ENCODE peak calls at places on chromosomes 6 and 20, in nine cellular contexts. O is left ventricle myocardium inferior; W is upper lobe of right lung; T is neural crest cell; N is CD8-positive, alpha-beta T cell; D is uterus; K is GM06990; F is fibroblast of lung; H is GM12865. R is an unnamed sample.
A peak's percentile ranks its signal among the peaks of the same experiment; 100 is the strongest.

GRCh38 chr6:147347179-147347881 is 143.1 kb downstream of the STXBP5 start:
- DNase-seq in O (no peak), W (no peak), T (no peak), N (no peak), D (no peak), K (no peak), F (no peak), H (no peak), R (no peak)

GRCh38 chr20:53736757-53737403 is 143.2 kb upstream of the ZNF217 start:
- DNase-seq in O (no peak), W (no peak), T (no peak), N (no peak), D (no peak), K (no peak), F (peak; percentile 67), H (peak; percentile 86), R (no peak)

GRCh38 chr20:16978497-16978896 is 230.3 kb downstream of the OTOR start:
- DNase-seq in O (no peak), W (no peak), T (no peak), N (no peak), D (no peak), K (no peak), F (no peak), H (no peak), R (no peak)

GRCh38 chr20:51918561-51918960 is 116.2 kb upstream of the SALL4 start:
- DNase-seq in O (no peak), W (no peak), T (no peak), N (no peak), D (no peak), K (no peak), F (no peak), H (no peak), R (no peak)

GRCh38 chr6:170211404-170212025 is 79.4 kb downstream of the DLL1 start:
- DNase-seq in O (no peak), W (no peak), T (no peak), N (no peak), D (no peak), K (no peak), F (no peak), H (no peak), R (peak; percentile 40)

GRCh38 chr20:48298851-48299484 is 513.7 kb upstream of the SULF2 start:
- DNase-seq in O (no peak), W (no peak), T (no peak), N (no peak), D (peak; percentile 75), K (no peak), F (peak; percentile 90), H (no peak), R (no peak)

GRCh38 chr6:3283641-3284435 is 25.1 kb downstream of the PSMG4 start:
- DNase-seq in O (no peak), W (peak; percentile 53), T (no peak), N (no peak), D (peak; percentile 21), K (no peak), F (no peak), H (no peak), R (no peak)

GRCh38 chr6:148335582-148335981 is 7.1 kb upstream of the SASH1 start:
- DNase-seq in O (no peak), W (no peak), T (no peak), N (no peak), D (no peak), K (no peak), F (peak; percentile 81), H (no peak), R (no peak)

GRCh38 chr6:169975701-169976100 is 224.3 kb downstream of the ERMARD start:
- DNase-seq in O (no peak), W (peak; percentile 31), T (no peak), N (no peak), D (no peak), K (no peak), F (no peak), H (no peak), R (no peak)

GRCh38 chr6:132214716-132215115 is 186.6 kb downstream of the MOXD1 start:
- DNase-seq in O (no peak), W (no peak), T (no peak), N (no peak), D (no peak), K (no peak), F (no peak), H (no peak), R (no peak)

GRCh38 chr6:1395941-1396908 is 6.8 kb downstream of the FOXF2 start:
- DNase-seq in O (no peak), W (no peak), T (no peak), N (no peak), D (no peak), K (no peak), F (no peak), H (no peak), R (no peak)

GRCh38 chr6:1395496-1395895 is 6.1 kb downstream of the FOXF2 start:
- DNase-seq in O (no peak), W (no peak), T (no peak), N (no peak), D (no peak), K (no peak), F (no peak), H (no peak), R (no peak)

GRCh38 chr6:1392813-1393640 is 3.7 kb downstream of the FOXF2 start:
- DNase-seq in O (no peak), W (no peak), T (no peak), N (no peak), D (no peak), K (no peak), F (no peak), H (no peak), R (no peak)

GRCh38 chr6:1393641-1394283 is 4.4 kb downstream of the FOXF2 start:
- DNase-seq in O (no peak), W (no peak), T (no peak), N (no peak), D (no peak), K (no peak), F (no peak), H (no peak), R (no peak)

DNA sequence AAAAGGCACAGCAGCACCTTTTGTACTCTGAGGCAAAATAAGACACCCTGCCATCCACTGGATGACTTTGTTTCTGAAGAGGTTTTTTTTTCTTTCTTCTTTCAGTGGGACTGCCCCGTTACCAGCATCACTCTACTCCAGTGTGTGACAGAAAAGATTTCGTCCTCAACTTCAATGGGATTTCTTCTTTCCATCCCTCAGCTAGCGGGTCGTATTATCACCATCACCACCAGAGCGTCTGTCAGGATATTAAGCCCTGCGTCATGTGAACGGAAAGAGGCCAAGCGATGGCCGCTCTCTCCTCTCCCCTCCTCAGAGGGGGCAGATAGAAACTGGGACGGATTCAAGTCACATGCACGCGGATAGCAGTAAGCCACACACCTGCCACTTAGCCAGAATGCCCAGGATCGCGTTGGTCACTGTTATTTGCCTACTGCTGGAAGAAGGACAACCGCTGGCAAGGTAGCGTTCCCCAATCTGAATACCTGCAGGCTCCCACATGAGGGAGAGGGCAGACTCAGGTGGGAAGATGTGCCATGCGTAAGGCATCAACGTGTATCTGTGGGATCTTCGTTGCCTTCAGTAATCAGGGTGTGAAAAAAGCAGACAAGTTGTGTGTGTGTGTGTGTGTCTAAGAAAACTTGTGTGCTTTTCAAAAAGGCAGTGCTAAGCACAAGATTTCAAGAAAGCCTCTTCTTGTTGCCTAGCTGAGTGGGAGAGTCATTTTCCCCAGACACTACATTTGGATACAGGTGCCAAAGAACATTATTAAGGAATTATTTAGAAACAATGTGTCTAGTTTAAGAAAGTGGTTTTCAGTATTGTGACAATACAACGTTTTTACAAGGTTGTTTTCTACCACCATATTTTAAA is 5.5 kb downstream of the FOXF2 start:
- DNase-seq in O (no peak), W (no peak), T (no peak), N (no peak), D (no peak), K (no peak), F (no peak), H (no peak), R (no peak)
- TF ChIP-seq CTCF in O (no peak), W (no peak), T (no peak), N (no peak), D (no peak), K (no peak), F (no peak), H (no peak), R (no peak)

DNA sequence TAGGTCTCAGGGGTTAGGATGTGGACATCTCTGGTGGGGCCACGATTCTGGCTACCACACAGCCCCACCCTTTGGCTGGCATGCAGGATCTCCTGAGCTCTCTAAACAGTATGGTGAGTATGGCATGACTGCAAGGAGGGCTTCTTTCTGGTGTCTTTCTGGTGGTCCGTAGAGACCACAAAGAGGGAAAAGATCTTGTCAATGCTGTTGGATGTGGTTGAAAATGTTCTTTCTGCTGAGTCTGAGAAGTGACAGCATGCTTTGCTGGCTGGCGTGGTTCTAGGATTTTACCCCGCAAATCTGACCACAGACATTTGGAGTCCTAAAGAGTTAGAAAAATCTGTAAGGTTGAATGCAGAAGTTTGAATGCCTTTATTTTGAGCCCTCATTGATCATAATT is 474.9 kb upstream of the CHD6 start:
- DNase-seq in O (no peak), W (no peak), T (no peak), N (no peak), D (no peak), K (no peak), F (no peak), H (no peak), R (no peak)
- TF ChIP-seq CTCF in O (no peak), W (no peak), T (no peak), N (no peak), D (no peak), K (no peak), F (no peak), H (no peak), R (no peak)

GRCh38 chr20:36591854-36592641 is 13.5 kb upstream of the RAB5IF start:
- DNase-seq in O (no peak), W (no peak), T (no peak), N (no peak), D (peak; percentile 46), K (no peak), F (no peak), H (no peak), R (no peak)
- TF ChIP-seq CTCF in O (peak; percentile 63), W (peak; percentile 38), T (peak; percentile 42), N (no peak), D (peak; percentile 42), K (no peak), F (peak; percentile 27), H (no peak), R (no peak)

GRCh38 chr20:10953437-10953836 is 279.6 kb upstream of the JAG1 start:
- DNase-seq in O (no peak), W (no peak), T (no peak), N (no peak), D (no peak), K (no peak), F (no peak), H (no peak), R (no peak)

GRCh38 chr20:10958279-10958678 is 284.5 kb upstream of the JAG1 start:
- DNase-seq in O (no peak), W (no peak), T (no peak), N (no peak), D (no peak), K (no peak), F (no peak), H (no peak), R (no peak)

GRCh38 chr20:10949930-10950783 is 276.4 kb upstream of the JAG1 start:
- DNase-seq in O (no peak), W (no peak), T (no peak), N (no peak), D (no peak), K (no peak), F (no peak), H (no peak), R (no peak)

GRCh38 chr20:10955166-10955565 is 281.4 kb upstream of the JAG1 start:
- DNase-seq in O (no peak), W (no peak), T (no peak), N (no peak), D (no peak), K (no peak), F (peak; percentile 26), H (no peak), R (no peak)

GRCh38 chr20:10954137-10954840 is 280.5 kb upstream of the JAG1 start:
- DNase-seq in O (no peak), W (no peak), T (no peak), N (no peak), D (no peak), K (no peak), F (peak; percentile 71), H (no peak), R (no peak)
- TF ChIP-seq CTCF in O (no peak), W (no peak), T (no peak), N (no peak), D (no peak), K (no peak), F (no peak), H (no peak), R (no peak)

R was measured in coronary artery.